ENCODE peak calls at places on chromosomes 11 and 22, in six cellular contexts. J is tibial artery; V is aorta; I is stimulated activated CD4-positive, alpha-beta T cell treated with anti-CD3 and anti-CD28 coated beads, Interleukin-1b, Interleukin-23, amount 100 ng/mL, for 1 hour; C is AG09319; N is B cell. P is an unnamed sample.
A peak's percentile ranks its signal among the peaks of the same experiment; 100 is the strongest.

GRCh38 chr11:75524576-75525432 is 937 bp downstream of the GDPD5 start:
- DNase-seq in J (no peak), C (no peak), N (peak; percentile 44), I (no peak), V (peak; percentile 62), P (peak; percentile 49)

GRCh38 chr11:8011981-8012444 is 24.9 kb downstream of the EIF3F start:
- DNase-seq in C (peak; percentile 50), N (no peak), I (no peak), J (no peak), V (no peak), P (no peak)

GRCh38 chr11:30710216-30710615 is 124.1 kb upstream of the MPPED2 start:
- DNase-seq in J (no peak), V (no peak), C (no peak), N (no peak), I (no peak), P (no peak)

GRCh38 chr22:48100685-48101417 is 1338.4 kb downstream of the TBC1D22A start:
- DNase-seq in C (no peak), I (no peak), V (no peak), N (no peak), J (no peak), P (no peak)

GRCh38 chr11:68214173-68215086 is 1.3 kb upstream of the KMT5B start:
- DNase-seq in J (peak; percentile 74), I (no peak), N (no peak), V (peak; percentile 67), C (no peak), P (no peak)

GRCh38 chr11:8735094-8735493 is 52.5 kb downstream of the RPL27A start:
- DNase-seq in I (no peak), C (no peak), N (no peak), J (no peak), V (no peak), P (no peak)

GRCh38 chr11:125941606-125942275 is 4.1 kb upstream of the VSIG10L2 start:
- DNase-seq in J (peak; percentile 66), C (no peak), N (no peak), V (peak; percentile 55), I (peak; percentile 34), P (peak; percentile 71)

GRCh38 chr11:100719362-100719761 is 32.3 kb downstream of the ARHGAP42 start:
- DNase-seq in I (no peak), N (no peak), C (no peak), J (no peak), V (no peak), P (no peak)

GRCh38 chr11:64081663-64082442 is 46.1 kb downstream of the FLRT1 start:
- DNase-seq in I (no peak), J (no peak), C (no peak), N (no peak), V (no peak), P (no peak)

GRCh38 chr22:27716074-27716473 is 85.5 kb downstream of the MN1 start:
- DNase-seq in C (no peak), I (no peak), V (no peak), J (no peak), N (no peak), P (no peak)

GRCh38 chr11:96303067-96303466 is 39.9 kb downstream of the MAML2 start:
- DNase-seq in I (no peak), V (no peak), N (no peak), C (no peak), J (no peak), P (no peak)

GRCh38 chr11:133347988-133348387 is 184.3 kb downstream of the OPCML start:
- DNase-seq in N (no peak), V (no peak), I (no peak), C (no peak), J (no peak), P (no peak)

GRCh38 chr11:93005239-93005638 is 35.8 kb downstream of the MTNR1B start:
- DNase-seq in C (no peak), V (no peak), I (no peak), J (no peak), N (no peak), P (no peak)

GRCh38 chr22:28904211-28904808 is 20.9 kb downstream of the ZNRF3 start:
- DNase-seq in V (no peak), N (no peak), I (no peak), C (no peak), J (peak; percentile 6), P (no peak)

GRCh38 chr22:37231406-37232139 is 12.5 kb downstream of the RAC2 start:
- DNase-seq in I (no peak), V (peak; percentile 40), C (no peak), N (peak; percentile 14), J (no peak), P (no peak)

GRCh38 chr11:35347921-35348331 is 71.4 kb downstream of the SLC1A2 start:
- DNase-seq in I (no peak), C (peak; percentile 59), V (peak; percentile 54), J (no peak), N (no peak), P (no peak)

P was measured in GM20000.